ENCODE peak calls at places on chromosomes 11 and 22, in ten cellular contexts. S is left lung; F is kidney; R is CD4-positive, alpha-beta memory T cell; L is adrenal gland; A is lung; B is cardiac muscle cell; H is lower lobe of right lung; Y is aorta; X is fibroblast of lung. N is an unnamed sample.

GRCh38 chr22:43869799-43870198 is 7.5 kb upstream of the SULT4A1 start:
- DNase-seq in S (no peak), F (no peak), R (no peak), L (no peak), A (no peak), B (no peak), H (no peak), Y (no peak), X (no peak), N (no peak)

GRCh38 chr11:502288-503178 is 4.5 kb downstream of the RNH1 start:
- DNase-seq in S (no peak), F (no peak), R (no peak), L (peak; percentile 29), A (no peak), B (no peak), H (no peak), Y (no peak), X (no peak), N (peak; percentile 56)

GRCh38 chr11:57800444-57801184 is 39.0 kb downstream of the CTNND1 start:
- DNase-seq in S (no peak), F (no peak), R (peak; percentile 57), L (no peak), A (no peak), B (peak; percentile 78), H (no peak), Y (no peak), X (peak; percentile 77), N (no peak)

GRCh38 chr22:49306632-49306975 is 521.1 kb downstream of the BRD1 start:
- DNase-seq in S (no peak), F (no peak), R (no peak), L (peak; percentile 7), A (no peak), B (no peak), H (no peak), Y (peak; percentile 57), X (no peak), N (no peak)

GRCh38 chr11:105298630-105299029 is 159.1 kb upstream of the CARD18 start:
- DNase-seq in S (no peak), F (no peak), R (no peak), L (no peak), A (no peak), B (no peak), H (no peak), Y (no peak), X (no peak), N (no peak)

GRCh38 chr11:103961010-103961409 is 75.4 kb upstream of the DDI1 start:
- DNase-seq in S (no peak), F (no peak), R (no peak), L (no peak), A (no peak), B (peak; percentile 13), H (no peak), Y (no peak), X (peak; percentile 51), N (no peak)

GRCh38 chr11:110525883-110526282 is 96.1 kb downstream of the FDX1 start:
- DNase-seq in S (peak; percentile 76), F (no peak), R (no peak), L (no peak), A (peak; percentile 67), B (peak; percentile 61), H (no peak), Y (no peak), X (peak; percentile 88), N (peak; percentile 70)

GRCh38 chr11:6566704-6567370 is 36.6 kb downstream of the RRP8 start:
- DNase-seq in S (no peak), F (no peak), R (no peak), L (no peak), A (no peak), B (no peak), H (no peak), Y (peak; percentile 42), X (no peak), N (peak; percentile 70)

GRCh38 chr22:50209893-50210292 is 9.1 kb downstream of the SELENOO start:
- DNase-seq in S (no peak), F (peak; percentile 85), R (peak; percentile 66), L (peak; percentile 68), A (no peak), B (peak; percentile 76), H (peak; percentile 72), Y (peak; percentile 88), X (peak; percentile 68), N (peak; percentile 69)

GRCh38 chr11:27857014-27857413 is 156.8 kb upstream of the BDNF start:
- DNase-seq in S (no peak), F (no peak), R (no peak), L (no peak), A (no peak), B (no peak), H (no peak), Y (no peak), X (no peak), N (no peak)

GRCh38 chr11:118886681-118887111 is 3.0 kb downstream of the CXCR5 start:
- DNase-seq in S (no peak), F (no peak), R (no peak), L (no peak), A (no peak), B (no peak), H (no peak), Y (peak; percentile 76), X (no peak), N (peak; percentile 26)
- H3K4me3 ChIP-seq in S (no peak overlapping the region), F (no peak overlapping the region), R (no peak overlapping the region), L (no peak overlapping the region), A (no peak overlapping the region), B (no peak overlapping the region), H (no peak overlapping the region), Y (no peak overlapping the region), X (no peak overlapping the region), N (no peak overlapping the region)

GRCh38 chr11:48105096-48105990 is 111.3 kb upstream of the OR4B1 start:
- DNase-seq in S (no peak), F (no peak), R (no peak), L (peak; percentile 10), A (no peak), B (no peak), H (no peak), Y (no peak), X (no peak), N (no peak)
- H3K27ac ChIP-seq in S (no peak overlapping the region), F (peak overlapping the region; percentile 26), R (no peak overlapping the region), L (no peak overlapping the region), A (no peak overlapping the region), B (no peak overlapping the region), H (no peak overlapping the region), Y (no peak overlapping the region), X (no peak overlapping the region), N (no peak overlapping the region)

GRCh38 chr22:30309981-30310672 is 16.6 kb downstream of the TBC1D10A start:
- DNase-seq in S (peak; percentile 69), F (no peak), R (peak; percentile 56), L (no peak), A (peak; percentile 77), B (peak; percentile 63), H (peak; percentile 71), Y (no peak), X (peak; percentile 78), N (no peak)
- H3K4me3 ChIP-seq in S (no peak overlapping the region), F (peak overlapping the region; percentile 26), R (no peak overlapping the region), L (no peak overlapping the region), A (no peak overlapping the region), B (no peak overlapping the region), H (no peak overlapping the region), Y (no peak overlapping the region), X (no peak overlapping the region), N (no peak overlapping the region)

GRCh38 chr22:28939394-28939793 is 56.0 kb downstream of the ZNRF3 start:
- DNase-seq in S (no peak), F (no peak), R (no peak), L (no peak), A (no peak), B (no peak), H (no peak), Y (no peak), X (no peak), N (no peak)
- H3K27ac ChIP-seq in S (no peak overlapping the region), F (no peak overlapping the region), R (no peak overlapping the region), L (no peak overlapping the region), A (peak overlapping the region; percentile 54), B (peak overlapping the region; percentile 63), H (no peak overlapping the region), Y (no peak overlapping the region), X (no peak overlapping the region), N (no peak overlapping the region)

GRCh38 chr11:35165416-35166368 is 26.7 kb downstream of the CD44 start:
- DNase-seq in S (peak; percentile 60), F (no peak), R (peak; percentile 98), L (no peak), A (peak; percentile 37), B (peak; percentile 87), H (no peak), Y (no peak), X (peak; percentile 85), N (no peak)
- H3K4me3 ChIP-seq in S (no peak overlapping the region), F (no peak overlapping the region), R (peak overlapping the region; percentile 36), L (no peak overlapping the region), A (no peak overlapping the region), B (no peak overlapping the region), H (no peak overlapping the region), Y (no peak overlapping the region), X (no peak overlapping the region), N (no peak overlapping the region)

GRCh38 chr11:65151500-65151899 is 17.2 kb upstream of the SYVN1 start:
- DNase-seq in S (no peak), F (no peak), R (no peak), L (no peak), A (no peak), B (no peak), H (no peak), Y (no peak), X (no peak), N (no peak)
- H3K27ac ChIP-seq in S (peak overlapping the region; percentile 71), F (no peak overlapping the region), R (no peak overlapping the region), L (no peak overlapping the region), A (no peak overlapping the region), B (no peak overlapping the region), H (peak overlapping the region; percentile 72), Y (no peak overlapping the region), X (no peak overlapping the region), N (peak overlapping the region; percentile 89)

GRCh38 chr11:93902921-93903320 is 52.5 kb upstream of the VSTM5 start:
- DNase-seq in S (no peak), F (no peak), R (no peak), L (no peak), A (no peak), B (no peak), H (no peak), Y (no peak), X (no peak), N (no peak)
- H3K4me3 ChIP-seq in S (no peak overlapping the region), F (no peak overlapping the region), R (no peak overlapping the region), L (no peak overlapping the region), A (no peak overlapping the region), B (no peak overlapping the region), H (no peak overlapping the region), Y (no peak overlapping the region), X (no peak overlapping the region), N (no peak overlapping the region)

N was measured in psoas muscle.